ENCODE peak calls at places on chromosomes 7 and 10, in nine cellular contexts. U is activated T-helper 9 cell treated with anti-CD3 and anti-CD28 coated beads, Interleukin-2, amount 50 U/mL, for 16 hours; S is T-helper 2 cell; Z is COR-L47; N is nucleus accumbens; G is M059J; I is mammary epithelial cell; H is WTC11; W is foreskin keratinocyte. L is an unnamed sample.

GRCh38 chr7:27102578-27103442 is at the start of gene HOXA2:
- DNase-seq in N (no peak), W (no peak), I (peak; percentile 80), S (no peak), U (no peak), H (no peak), G (peak; percentile 70), Z (no peak), L (no peak)

GRCh38 chr10:73646598-73647041 is 5.3 kb upstream of the MYOZ1 start:
- DNase-seq in S (no peak), G (no peak), Z (no peak), I (no peak), N (no peak), W (no peak), U (no peak), H (peak; percentile 25), L (no peak)

GRCh38 chr7:1019789-1020610 is 24.3 kb upstream of the GPR146 start:
- DNase-seq in G (no peak), U (no peak), S (no peak), N (no peak), I (no peak), W (no peak), H (no peak), Z (no peak), L (no peak)

GRCh38 chr10:121460733-121461132 is 137.5 kb downstream of the FGFR2 start:
- DNase-seq in N (no peak), H (no peak), S (no peak), G (peak; percentile 63), W (peak; percentile 25), I (peak; percentile 72), U (no peak), Z (no peak), L (no peak)

GRCh38 chr7:111041577-111041976 is 49.4 kb upstream of the LRRN3 start:
- DNase-seq in I (peak; percentile 16), G (no peak), N (no peak), W (peak; percentile 12), S (no peak), Z (no peak), H (no peak), U (no peak), L (peak; percentile 14)

GRCh38 chr7:39892361-39892760 is 57.7 kb upstream of the CDK13 start:
- DNase-seq in N (no peak), I (peak; percentile 16), W (no peak), S (no peak), Z (no peak), U (no peak), H (no peak), G (no peak), L (no peak)

GRCh38 chr10:114541081-114541833 is 116.8 kb downstream of the ABLIM1 start:
- DNase-seq in N (no peak), Z (no peak), S (peak; percentile 46), U (peak; percentile 47), G (peak; percentile 95), H (no peak), I (peak; percentile 89), W (peak; percentile 60), L (no peak)

GRCh38 chr10:47104786-47105385 is 193.7 kb downstream of the PTPN20 start:
- DNase-seq in N (no peak), G (no peak), I (no peak), Z (no peak), U (no peak), H (no peak), W (no peak), S (no peak), L (no peak)

GRCh38 chr7:137862358-137862757 is 15.6 kb upstream of the DGKI start:
- DNase-seq in H (no peak), W (no peak), N (no peak), S (no peak), I (no peak), G (no peak), Z (no peak), U (no peak), L (no peak)

GRCh38 chr10:11472158-11472753 is 139.2 kb downstream of the USP6NL start:
- DNase-seq in H (peak; percentile 85), W (peak; percentile 8), U (peak; percentile 55), N (peak; percentile 32), Z (peak; percentile 13), I (peak; percentile 45), S (peak; percentile 50), G (peak; percentile 18), L (peak; percentile 10)

GRCh38 chr7:47073284-47073683 is 508.6 kb downstream of the TNS3 start:
- DNase-seq in W (no peak), Z (no peak), I (no peak), G (no peak), H (no peak), S (no peak), U (no peak), N (no peak), L (no peak)

GRCh38 chr7:126411032-126411820 is 841.5 kb downstream of the GRM8 start:
- DNase-seq in H (no peak), S (no peak), I (no peak), N (no peak), U (no peak), G (no peak), W (no peak), Z (no peak), L (no peak)

GRCh38 chr10:88271736-88272135 is 311.4 kb downstream of the RNLS start:
- DNase-seq in U (no peak), S (no peak), W (no peak), I (peak; percentile 50), N (no peak), H (no peak), G (peak; percentile 64), Z (no peak), L (no peak)

GRCh38 chr7:6228363-6228762 is 44.1 kb downstream of the CYTH3 start:
- DNase-seq in W (no peak), I (no peak), H (no peak), U (no peak), S (no peak), G (no peak), Z (no peak), N (no peak), L (no peak)

GRCh38 chr7:607938-608337 is 88.3 kb upstream of the PDGFA start:
- DNase-seq in W (no peak), S (no peak), Z (no peak), G (no peak), I (no peak), H (no peak), N (no peak), U (no peak), L (no peak)

GRCh38 chr7:151244156-151244870 is 4.2 kb downstream of the SMARCD3 start:
- DNase-seq in Z (peak; percentile 35), H (peak; percentile 67), G (peak; percentile 47), S (peak; percentile 36), U (no peak), W (no peak), N (peak; percentile 20), I (peak; percentile 19), L (no peak)

GRCh38 chr7:12601302-12601869 is 30.9 kb downstream of the SCIN start:
- DNase-seq in I (no peak), W (no peak), Z (no peak), S (no peak), N (no peak), H (no peak), U (no peak), G (no peak), L (no peak)

GRCh38 chr10:131700032-131700431 is 200.8 kb upstream of the PPP2R2D start:
- DNase-seq in S (no peak), U (no peak), H (no peak), G (no peak), N (no peak), Z (no peak), W (no peak), I (no peak), L (no peak)

GRCh38 chr7:41201021-41201420 is 501.9 kb downstream of the INHBA start:
- DNase-seq in I (no peak), H (no peak), S (no peak), N (peak; percentile 4), G (no peak), W (no peak), Z (no peak), U (no peak), L (no peak)

GRCh38 chr10:1706711-1707110 is 30.6 kb downstream of the ADARB2 start:
- DNase-seq in G (no peak), Z (no peak), U (no peak), W (no peak), N (no peak), H (no peak), S (no peak), I (no peak), L (no peak)

GRCh38 chr7:80259-81236 is 111.8 kb upstream of the FAM20C start:
- DNase-seq in S (no peak), W (no peak), H (no peak), N (no peak), U (no peak), Z (no peak), I (no peak), G (no peak), L (no peak)

GRCh38 chr10:80596391-80597257 is 58.9 kb downstream of the SH2D4B start:
- DNase-seq in W (no peak), Z (no peak), H (peak; percentile 52), S (no peak), N (no peak), I (peak; percentile 30), U (no peak), G (peak; percentile 24), L (peak; percentile 12)

GRCh38 chr10:112182808-112183328 is 697 bp downstream of the GPAM start:
- DNase-seq in I (no peak), N (no peak), W (no peak), G (no peak), S (no peak), H (no peak), Z (no peak), U (no peak), L (no peak)

GRCh38 chr7:140562921-140563600 is 77.6 kb downstream of the DENND2A start:
- DNase-seq in S (no peak), W (no peak), I (no peak), U (no peak), Z (no peak), G (peak; percentile 63), N (no peak), H (no peak), L (no peak)

GRCh38 chr7:139034855-139035587 is 821 bp downstream of the ZC3HAV1L start:
- DNase-seq in Z (peak; percentile 53), U (peak; percentile 5), S (no peak), G (no peak), N (peak; percentile 17), W (no peak), H (peak; percentile 35), I (peak; percentile 25), L (no peak)

GRCh38 chr7:55778631-55779030 is 83.9 kb downstream of the SEPTIN14 start:
- DNase-seq in I (no peak), G (no peak), Z (no peak), N (no peak), H (no peak), U (no peak), S (no peak), W (no peak), L (no peak)

GRCh38 chr10:6050801-6051445 is 11.2 kb downstream of the IL2RA start:
- DNase-seq in I (peak; percentile 44), W (no peak), H (no peak), U (peak; percentile 90), N (no peak), G (peak; percentile 70), S (peak; percentile 90), Z (peak; percentile 21), L (no peak)

GRCh38 chr10:129459762-129460539 is 7.1 kb upstream of the MGMT start:
- DNase-seq in G (no peak), H (no peak), U (no peak), Z (no peak), W (no peak), S (no peak), I (no peak), N (no peak), L (no peak)

GRCh38 chr10:96683065-96683464 is 37.2 kb downstream of the PIK3AP1 start:
- DNase-seq in U (no peak), G (peak; percentile 89), Z (no peak), I (peak; percentile 10), N (no peak), W (no peak), H (no peak), S (no peak), L (no peak)

GRCh38 chr7:73387908-73388414 is 45.6 kb upstream of the FZD9 start:
- DNase-seq in H (no peak), Z (no peak), G (no peak), U (no peak), S (no peak), W (no peak), I (no peak), N (no peak), L (no peak)

L was measured in glomerular endothelial cell.